ENCODE peak calls at places on chromosome 16, in four cellular contexts. One of them, this sample, is unnamed.

GRCh38 chr16:51638338-51639135 is 487.5 kb upstream of the SALL1 start:
- DNase-seq in activated T-helper 9 cell treated with anti-CD3 and anti-CD28 coated beads, Interleukin-2, amount 50 U/mL, for 16 hours: no peak
- DNase-seq in small intestine: no peak
- DNase-seq in retina: no peak
- DNase-seq in this sample: no peak

GRCh38 chr16:17724242-17724898 is 253.6 kb upstream of the XYLT1 start:
- DNase-seq in small intestine: no peak
- DNase-seq in retina: no peak
- DNase-seq in activated T-helper 9 cell treated with anti-CD3 and anti-CD28 coated beads, Interleukin-2, amount 50 U/mL, for 16 hours: no peak
- DNase-seq in this sample: peak

GRCh38 chr16:7257026-7257425 is 75.6 kb upstream of the RBFOX1 start:
- DNase-seq in small intestine: no peak
- DNase-seq in retina: peak
- DNase-seq in activated T-helper 9 cell treated with anti-CD3 and anti-CD28 coated beads, Interleukin-2, amount 50 U/mL, for 16 hours: no peak
- DNase-seq in this sample: no peak

GRCh38 chr16:25006504-25007055 is 8.6 kb downstream of the ARHGAP17 start:
- DNase-seq in activated T-helper 9 cell treated with anti-CD3 and anti-CD28 coated beads, Interleukin-2, amount 50 U/mL, for 16 hours: no peak
- DNase-seq in small intestine: peak
- DNase-seq in retina: no peak
- DNase-seq in this sample: no peak

GRCh38 chr16:68778551-68779231 is 41.6 kb downstream of the CDH1 start:
- DNase-seq in small intestine: peak
- DNase-seq in retina: no peak
- DNase-seq in activated T-helper 9 cell treated with anti-CD3 and anti-CD28 coated beads, Interleukin-2, amount 50 U/mL, for 16 hours: no peak
- DNase-seq in this sample: no peak

GRCh38 chr16:81730090-81731051 is 48.7 kb upstream of the PLCG2 start:
- DNase-seq in activated T-helper 9 cell treated with anti-CD3 and anti-CD28 coated beads, Interleukin-2, amount 50 U/mL, for 16 hours: peak
- DNase-seq in small intestine: peak
- DNase-seq in retina: peak
- DNase-seq in this sample: no peak

GRCh38 chr16:27515874-27516353 is 33.8 kb downstream of the GTF3C1 start:
- DNase-seq in small intestine: peak
- DNase-seq in retina: no peak
- DNase-seq in activated T-helper 9 cell treated with anti-CD3 and anti-CD28 coated beads, Interleukin-2, amount 50 U/mL, for 16 hours: peak
- DNase-seq in this sample: no peak

GRCh38 chr16:2518823-2519710 is 1.1 kb upstream of the AMDHD2 start:
- DNase-seq in activated T-helper 9 cell treated with anti-CD3 and anti-CD28 coated beads, Interleukin-2, amount 50 U/mL, for 16 hours: no peak
- DNase-seq in small intestine: no peak
- DNase-seq in retina: no peak
- DNase-seq in this sample: no peak

GRCh38 chr16:52460652-52461172 is 86.2 kb downstream of the TOX3 start:
- DNase-seq in small intestine: no peak
- DNase-seq in activated T-helper 9 cell treated with anti-CD3 and anti-CD28 coated beads, Interleukin-2, amount 50 U/mL, for 16 hours: no peak
- DNase-seq in retina: no peak
- DNase-seq in this sample: no peak

GRCh38 chr16:85690469-85691064 is 1.8 kb upstream of the GINS2 start:
- DNase-seq in retina: no peak
- DNase-seq in activated T-helper 9 cell treated with anti-CD3 and anti-CD28 coated beads, Interleukin-2, amount 50 U/mL, for 16 hours: no peak
- DNase-seq in small intestine: no peak
- DNase-seq in this sample: no peak

GRCh38 chr16:24896439-24896838 is 50.7 kb downstream of the SLC5A11 start:
- DNase-seq in retina: no peak
- DNase-seq in small intestine: no peak
- DNase-seq in activated T-helper 9 cell treated with anti-CD3 and anti-CD28 coated beads, Interleukin-2, amount 50 U/mL, for 16 hours: no peak
- DNase-seq in this sample: no peak

GRCh38 chr16:82603784-82604411 is 22.9 kb upstream of the CDH13 start:
- DNase-seq in activated T-helper 9 cell treated with anti-CD3 and anti-CD28 coated beads, Interleukin-2, amount 50 U/mL, for 16 hours: no peak
- DNase-seq in retina: peak
- DNase-seq in small intestine: peak
- DNase-seq in this sample: peak

GRCh38 chr16:12513057-12513790 is 290.5 kb downstream of the CPPED1 start:
- DNase-seq in small intestine: no peak
- DNase-seq in retina: no peak
- DNase-seq in activated T-helper 9 cell treated with anti-CD3 and anti-CD28 coated beads, Interleukin-2, amount 50 U/mL, for 16 hours: no peak
- DNase-seq in this sample: no peak

GRCh38 chr16:81189100-81189664 is 49.3 kb upstream of the BCO1 start:
- DNase-seq in small intestine: no peak
- DNase-seq in retina: no peak
- DNase-seq in activated T-helper 9 cell treated with anti-CD3 and anti-CD28 coated beads, Interleukin-2, amount 50 U/mL, for 16 hours: no peak
- DNase-seq in this sample: peak

GRCh38 chr16:84828322-84828721 is 8.5 kb downstream of the CRISPLD2 start:
- DNase-seq in small intestine: no peak
- DNase-seq in retina: no peak
- DNase-seq in activated T-helper 9 cell treated with anti-CD3 and anti-CD28 coated beads, Interleukin-2, amount 50 U/mL, for 16 hours: no peak
- DNase-seq in this sample: no peak

GRCh38 chr16:70705056-70705455 is 19.2 kb upstream of the MTSS2 start:
- DNase-seq in retina: no peak
- DNase-seq in small intestine: no peak
- DNase-seq in activated T-helper 9 cell treated with anti-CD3 and anti-CD28 coated beads, Interleukin-2, amount 50 U/mL, for 16 hours: no peak
- DNase-seq in this sample: no peak

GRCh38 chr16:75252946-75253911 is 1.8 kb upstream of the BCAR1 start:
- DNase-seq in small intestine: no peak
- DNase-seq in retina: no peak
- DNase-seq in activated T-helper 9 cell treated with anti-CD3 and anti-CD28 coated beads, Interleukin-2, amount 50 U/mL, for 16 hours: no peak
- DNase-seq in this sample: no peak

GRCh38 chr16:20898938-20899502 is 1.1 kb downstream of the DCUN1D3 start:
- DNase-seq in small intestine: no peak
- DNase-seq in retina: no peak
- DNase-seq in activated T-helper 9 cell treated with anti-CD3 and anti-CD28 coated beads, Interleukin-2, amount 50 U/mL, for 16 hours: no peak
- DNase-seq in this sample: peak

This sample was measured in AG04450.